ENCODE peak calls at places on chromosomes 6 and 20, in five cellular contexts. Y is ecto neural progenitor cell; M is foreskin fibroblast; S is germinal center; I is activated CD4-positive, alpha-beta T cell treated with anti-CD3 and anti-CD28 coated beads, Interleukin-2, amount 50 U/mL, for 1 hour. D is an unnamed sample.

GRCh38 chr6:144248470-144249301 is 36.4 kb upstream of the UTRN start:
- DNase-seq in Y (no peak), M (peak; percentile 75), I (no peak), S (no peak), D (no peak)

GRCh38 chr6:1792989-1793388 is 183.3 kb downstream of the FOXC1 start:
- DNase-seq in Y (no peak), S (peak; percentile 48), I (no peak), M (peak; percentile 36), D (no peak)

GRCh38 chr6:3318821-3319540 is 60.2 kb downstream of the PSMG4 start:
- DNase-seq in I (no peak), S (no peak), M (no peak), Y (no peak), D (no peak)

GRCh38 chr6:129623008-129623732 is 86.8 kb downstream of the ARHGAP18 start:
- DNase-seq in I (no peak), S (no peak), M (no peak), Y (no peak), D (no peak)

GRCh38 chr20:17571967-17572638 is 2.2 kb downstream of the DSTN start:
- DNase-seq in Y (no peak), I (no peak), S (peak; percentile 16), M (no peak), D (no peak)

GRCh38 chr20:41086402-41087324 is 50.7 kb upstream of the PLCG1 start:
- DNase-seq in Y (no peak), S (no peak), M (no peak), I (no peak), D (no peak)

GRCh38 chr6:15472626-15473025 is 190.2 kb downstream of the DTNBP1 start:
- DNase-seq in Y (no peak), I (no peak), S (no peak), M (no peak), D (no peak)

GRCh38 chr20:48759631-48760245 is 68.1 kb downstream of the PREX1 start:
- DNase-seq in Y (no peak), I (no peak), S (no peak), M (no peak), D (no peak)

GRCh38 chr20:3786126-3786484 is 435 bp downstream of the CENPB start:
- DNase-seq in S (no peak), M (peak; percentile 80), I (peak; percentile 39), Y (no peak), D (peak; percentile 77)

GRCh38 chr20:64161595-64162238 is 2.5 kb upstream of the MYT1 start:
- DNase-seq in Y (peak; percentile 88), S (peak; percentile 52), I (peak; percentile 26), M (peak; percentile 67), D (peak; percentile 49)

GRCh38 chr6:130843575-130844320 is 16.5 kb downstream of the SMLR1 start:
- DNase-seq in S (peak; percentile 16), Y (no peak), M (peak; percentile 73), I (no peak), D (no peak)

D was measured in lower lobe of right lung.